ENCODE peak calls at places on chromosomes 4 and X, in four cellular contexts. Q, S, P and T are unnamed samples.

GRCh38 chr4:65653740-65654361 is 16.4 kb downstream of the EPHA5 start:
- DNase-seq in Q (no peak), S (no peak), P (no peak), T (no peak)

GRCh38 chrX:12370444-12371089 is 232.3 kb downstream of the FRMPD4 start:
- DNase-seq in Q (no peak), S (no peak), P (no peak), T (no peak)

GRCh38 chrX:49266536-49267445 is 2.3 kb upstream of the FOXP3 start:
- DNase-seq in Q (no peak), S (no peak), P (no peak), T (no peak)

GRCh38 chr4:115973768-115974167 is 860.3 kb upstream of the NDST4 start:
- DNase-seq in Q (no peak), S (no peak), P (no peak), T (no peak)

GRCh38 chr4:157018920-157019490 is 47.4 kb upstream of the PDGFC start:
- DNase-seq in Q (no peak), S (no peak), P (no peak), T (no peak)

GRCh38 chrX:80138938-80139337 is 124.4 kb downstream of the TBX22 start:
- DNase-seq in Q (no peak), S (no peak), P (no peak), T (no peak)

GRCh38 chr4:182922551-182923284 is 5.5 kb upstream of the DCTD start:
- DNase-seq in Q (no peak), S (no peak), P (no peak), T (no peak)

GRCh38 chr4:76607266-76607799 is 172.3 kb downstream of the SHROOM3 start:
- DNase-seq in Q (no peak), S (no peak), P (peak), T (no peak)

GRCh38 chrX:39681885-39682284 is 415.9 kb downstream of the BCOR start:
- DNase-seq in Q (no peak), S (no peak), P (no peak), T (no peak)

GRCh38 chrX:2710041-2710471 is 19.0 kb downstream of the CD99 start:
- DNase-seq in Q (no peak), S (no peak), P (no peak), T (no peak)

DNA sequence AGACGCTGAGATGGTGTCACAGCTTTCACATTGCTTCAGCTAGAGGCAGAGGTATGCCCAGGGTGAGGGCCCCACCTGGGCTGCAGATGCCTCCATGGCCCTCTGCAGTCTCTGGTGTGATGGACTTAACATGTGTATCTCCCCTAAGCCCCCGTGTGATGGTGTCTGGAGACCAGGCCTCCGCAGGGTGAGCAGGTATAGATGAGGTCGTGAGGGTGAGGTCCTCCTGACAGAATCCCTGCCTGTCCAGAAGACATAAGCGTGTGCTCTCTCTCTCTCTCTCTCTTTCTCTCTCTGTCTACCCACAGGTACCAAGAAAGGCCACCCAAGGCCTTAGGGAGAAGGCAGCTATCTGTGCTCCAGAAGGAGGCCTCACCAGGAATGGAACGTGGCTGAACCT is 50.9 kb downstream of the CPZ start:
- DNase-seq in Q (no peak), S (no peak), P (no peak), T (no peak)
- TF ChIP-seq CBFB in Q (no peak), S (no peak), P (no peak), T (no peak)

GRCh38 chr4:48315728-48316630 is 25.4 kb upstream of the SLAIN2 start:
- DNase-seq in Q (peak), S (peak), P (no peak), T (peak)
- TF ChIP-seq CBFB in Q (no peak), S (no peak), P (no peak), T (no peak)

DNA sequence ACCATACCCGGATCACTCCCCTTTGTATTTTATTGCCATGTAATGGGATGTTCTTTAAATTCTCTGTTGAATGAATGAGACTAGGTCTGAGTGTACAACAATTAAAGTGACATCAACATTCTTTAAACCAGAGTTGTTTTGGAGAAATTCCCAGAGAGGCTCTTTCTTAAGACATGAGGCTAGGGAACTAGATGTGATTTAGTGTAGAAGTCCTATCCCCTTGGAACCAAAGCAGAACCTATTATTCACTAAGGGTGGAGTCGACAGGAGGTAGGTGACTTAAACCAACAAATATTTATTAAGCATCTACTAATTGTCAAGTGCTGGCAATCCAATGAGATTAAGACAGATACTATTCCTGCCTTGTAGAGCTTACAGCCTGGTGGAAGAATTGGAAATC is 1.7 kb downstream of the EIF1AX start:
- DNase-seq in Q (no peak), S (no peak), P (no peak), T (no peak)
- TF ChIP-seq CBFB in Q (no peak), S (no peak), P (no peak), T (no peak)

DNA sequence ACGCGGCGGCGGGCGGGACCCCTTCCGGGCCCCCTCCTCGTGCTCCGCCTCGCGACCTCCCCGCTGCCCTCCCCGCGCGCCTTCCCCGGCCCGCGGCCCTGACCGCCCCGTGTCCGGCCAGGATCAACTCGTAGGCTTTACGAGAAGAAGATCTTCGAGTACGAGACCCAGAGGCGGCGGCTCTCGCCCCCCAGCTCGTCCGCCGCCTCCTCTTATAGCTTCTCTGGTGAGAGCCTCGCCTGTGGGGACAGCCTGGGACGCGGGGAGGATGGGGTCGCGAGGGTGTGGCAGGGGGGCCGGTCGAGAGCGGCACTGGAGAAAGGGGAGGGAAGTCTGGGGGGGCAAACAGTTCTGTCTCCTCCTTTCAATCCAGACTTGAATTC is 465 bp downstream of the EMD start:
- DNase-seq in Q (no peak), S (no peak), P (no peak), T (no peak)
- TF ChIP-seq CBFB in Q (no peak), S (no peak), P (no peak), T (no peak)

GRCh38 chr4:163332526-163333405 is at the start of gene NPY1R:
- DNase-seq in Q (peak), S (peak), P (peak), T (peak)
- TF ChIP-seq CBFB in Q (no peak), S (no peak), P (no peak), T (no peak)

GRCh38 chr4:88134536-88135361 is 23.7 kb downstream of the ABCG2 start:
- DNase-seq in Q (no peak), S (no peak), P (no peak), T (no peak)
- TF ChIP-seq CBFB in Q (no peak), S (no peak), P (no peak), T (no peak)

DNA sequence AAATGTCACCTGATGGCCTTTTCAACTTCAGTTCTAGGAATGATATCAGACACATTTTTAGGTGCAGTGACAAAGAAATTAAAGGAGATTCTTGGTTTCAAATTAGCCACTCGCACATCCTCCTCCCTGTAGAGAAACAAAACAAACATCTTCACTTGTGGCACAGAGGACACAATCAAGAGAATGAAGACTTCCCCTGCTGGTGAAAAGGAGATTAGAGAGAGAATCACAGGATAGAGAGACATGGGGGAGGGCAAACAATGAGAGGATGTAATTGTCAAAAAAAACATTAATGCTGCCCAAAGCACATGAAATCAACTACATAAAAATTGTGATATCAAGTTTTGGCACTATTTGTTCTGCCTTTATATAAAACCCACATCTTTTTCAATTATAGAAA is 34.5 kb downstream of the ACE2 start:
- DNase-seq in Q (no peak), S (peak), P (no peak), T (no peak)
- TF ChIP-seq CBFB in Q (no peak), S (no peak), P (no peak), T (no peak)

GRCh38 chr4:165813606-165814005 is 59.4 kb upstream of the TLL1 start:
- DNase-seq in Q (no peak), S (no peak), P (no peak), T (no peak)
- TF ChIP-seq CBFB in Q (no peak), S (no peak), P (no peak), T (no peak)

GRCh38 chr4:167101035-167101434 is 133.3 kb downstream of the SPOCK3 start:
- DNase-seq in Q (no peak), S (no peak), P (no peak), T (no peak)

GRCh38 chr4:167105857-167106256 is 128.4 kb downstream of the SPOCK3 start:
- DNase-seq in Q (no peak), S (no peak), P (no peak), T (no peak)

GRCh38 chr4:167102475-167102874 is 131.8 kb downstream of the SPOCK3 start:
- DNase-seq in Q (no peak), S (no peak), P (no peak), T (no peak)

DNA sequence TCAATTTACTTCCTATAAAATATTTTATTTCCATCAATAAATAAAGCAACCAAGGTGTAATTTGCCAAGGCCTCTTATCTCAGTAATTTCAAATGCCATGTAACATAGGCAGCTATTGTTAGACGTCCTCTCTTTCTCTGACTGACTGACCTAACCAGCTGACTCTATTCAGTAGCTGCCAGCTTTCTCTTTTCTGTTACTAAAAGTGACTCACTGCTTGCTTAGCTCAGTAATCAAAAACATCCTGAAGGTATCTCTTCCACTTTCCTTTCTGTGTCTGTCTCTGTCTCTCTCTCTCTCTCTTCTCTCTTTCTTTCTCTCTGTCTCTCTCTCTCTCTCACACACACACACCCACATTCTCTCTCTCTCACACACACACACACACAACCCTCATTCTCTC is 134.2 kb downstream of the SPOCK3 start:
- DNase-seq in Q (no peak), S (no peak), P (peak), T (peak)
- TF ChIP-seq CBFB in Q (no peak), S (no peak), P (no peak), T (no peak)

DNA sequence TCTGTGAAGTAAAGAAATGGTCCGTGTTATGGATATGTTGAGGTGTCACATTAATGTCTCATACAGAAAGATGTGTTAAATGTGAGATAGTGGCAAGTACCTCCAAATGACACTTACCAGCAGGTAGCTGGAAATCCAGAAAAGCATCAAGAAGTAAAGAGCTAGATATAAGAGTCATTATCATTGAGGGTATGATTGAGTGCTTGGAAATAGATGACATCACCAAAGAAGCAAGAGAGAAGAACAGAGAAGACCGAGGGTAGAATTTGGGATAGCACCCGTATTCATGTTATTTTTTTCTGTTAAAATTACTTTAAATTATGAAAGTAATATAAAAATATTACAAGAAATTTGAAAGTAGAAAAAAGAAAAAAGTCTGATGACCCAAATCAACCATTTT is 15.7 kb upstream of the EDA start:
- DNase-seq in Q (no peak), S (no peak), P (no peak), T (no peak)
- TF ChIP-seq CBFB in Q (no peak), S (no peak), P (no peak), T (no peak)